ENCODE peak calls at places on chromosomes 4 and X, in eight cellular contexts. S is GM23338; T is GM06990; R is GM03348; X is Right ventricle myocardium superior; A is uterus; C is tibial nerve; P is stimulated activated CD8-positive, alpha-beta memory T cell treated with anti-CD3 and anti-CD28 coated beads, Interleukin-12 subunit alpha, Interleukin-12 subunit beta, amount 100 ng/mL, for 4 hours. Q is an unnamed sample.
A peak's percentile ranks its signal among the peaks of the same experiment; 100 is the strongest.

GRCh38 chr4:173013232-173013932 is 155.2 kb upstream of the GALNT7 start:
- DNase-seq in S (peak; percentile 68), T (no peak), R (peak; percentile 70), X (no peak), A (no peak), C (peak; percentile 81), P (no peak), Q (peak; percentile 18)

GRCh38 chr4:130210871-130211270 is 1114.9 kb downstream of the C4orf33 start:
- DNase-seq in S (no peak), T (no peak), R (no peak), X (no peak), A (no peak), C (no peak), P (no peak), Q (no peak)

GRCh38 chrX:155896512-155896911 is 15.4 kb downstream of the VAMP7 start:
- DNase-seq in S (no peak), T (no peak), R (no peak), X (no peak), A (no peak), C (peak; percentile 6), P (no peak), Q (no peak)

GRCh38 chr4:15988222-15988621 is 25.2 kb upstream of the FGFBP2 start:
- DNase-seq in S (no peak), T (no peak), R (no peak), X (no peak), A (no peak), C (no peak), P (no peak), Q (no peak)

GRCh38 chrX:121308276-121308805 is 260.9 kb downstream of the GLUD2 start:
- DNase-seq in S (peak; percentile 42), T (peak; percentile 41), R (peak; percentile 39), X (no peak), A (peak; percentile 14), C (peak; percentile 4), P (no peak), Q (peak; percentile 35)

GRCh38 chrX:141760761-141761160 is 62.2 kb upstream of the SPANXD start:
- DNase-seq in S (no peak), T (no peak), R (peak; percentile 1), X (no peak), A (no peak), C (no peak), P (no peak), Q (no peak)

GRCh38 chr4:43567644-43568043 is 675.1 kb downstream of the GRXCR1 start:
- DNase-seq in S (no peak), T (no peak), R (no peak), X (no peak), A (no peak), C (no peak), P (no peak), Q (no peak)

GRCh38 chr4:159103406-159104131 is 690 bp downstream of the RAPGEF2 start:
- DNase-seq in S (peak; percentile 49), T (peak; percentile 53), R (peak; percentile 85), X (peak; percentile 74), A (peak; percentile 49), C (peak; percentile 17), P (peak; percentile 21), Q (peak; percentile 44)

GRCh38 chr4:147786031-147786430 is 54.1 kb downstream of the ARHGAP10 start:
- DNase-seq in S (no peak), T (no peak), R (no peak), X (no peak), A (no peak), C (no peak), P (no peak), Q (no peak)

GRCh38 chrX:82208976-82209375 is 1007.1 kb downstream of the SH3BGRL start:
- DNase-seq in S (no peak), T (no peak), R (no peak), X (no peak), A (no peak), C (no peak), P (no peak), Q (no peak)

GRCh38 chr4:10917475-10918103 is 233.0 kb upstream of the CLNK start:
- DNase-seq in S (no peak), T (no peak), R (no peak), X (no peak), A (no peak), C (no peak), P (no peak), Q (no peak)

GRCh38 chr4:86055898-86056297 is 304.0 kb downstream of the MAPK10 start:
- DNase-seq in S (no peak), T (no peak), R (no peak), X (no peak), A (no peak), C (no peak), P (no peak), Q (no peak)

GRCh38 chr4:48799157-48799556 is 19.1 kb upstream of the FRYL start:
- DNase-seq in S (peak; percentile 37), T (no peak), R (no peak), X (no peak), A (no peak), C (no peak), P (no peak), Q (no peak)

GRCh38 chrX:140712413-140713173 is 3.0 kb downstream of the LINC00632 start:
- DNase-seq in S (peak; percentile 79), T (peak; percentile 11), R (peak; percentile 3), X (peak; percentile 72), A (peak; percentile 30), C (no peak), P (no peak), Q (no peak)

GRCh38 chrX:84729809-84730208 is 227.6 kb upstream of the HDX start:
- DNase-seq in S (peak; percentile 67), T (peak; percentile 22), R (peak; percentile 45), X (no peak), A (no peak), C (peak; percentile 11), P (no peak), Q (peak; percentile 11)

GRCh38 chrX:44944894-44945293 is 71.9 kb downstream of the KDM6A start:
- DNase-seq in S (no peak), T (no peak), R (no peak), X (no peak), A (no peak), C (no peak), P (no peak), Q (no peak)

GRCh38 chrX:56800801-56801200 is 71.8 kb downstream of the NBDY start:
- DNase-seq in S (no peak), T (no peak), R (no peak), X (no peak), A (no peak), C (no peak), P (no peak), Q (peak; percentile 37)

GRCh38 chr4:105472871-105473339 is 957 bp downstream of the PPA2 start:
- DNase-seq in S (no peak), T (no peak), R (no peak), X (no peak), A (no peak), C (no peak), P (no peak), Q (no peak)

GRCh38 chrX:109590176-109590575 is 34.8 kb downstream of the KCNE5 start:
- DNase-seq in S (no peak), T (no peak), R (no peak), X (no peak), A (no peak), C (no peak), P (no peak), Q (no peak)

GRCh38 chrX:122868626-122869025 is 315.5 kb upstream of the GRIA3 start:
- DNase-seq in S (no peak), T (no peak), R (peak; percentile 1), X (no peak), A (no peak), C (no peak), P (no peak), Q (no peak)

GRCh38 chr4:87502580-87503238 is 26.5 kb downstream of the SPARCL1 start:
- DNase-seq in S (no peak), T (no peak), R (no peak), X (no peak), A (no peak), C (no peak), P (no peak), Q (no peak)

GRCh38 chr4:26206981-26207380 is 113.8 kb upstream of the RBPJ start:
- DNase-seq in S (no peak), T (no peak), R (no peak), X (no peak), A (no peak), C (no peak), P (no peak), Q (no peak)

GRCh38 chrX:39487166-39488006 is 610.4 kb downstream of the BCOR start:
- DNase-seq in S (no peak), T (no peak), R (no peak), X (no peak), A (no peak), C (no peak), P (no peak), Q (no peak)

GRCh38 chr4:168825975-168826374 is 184.1 kb downstream of the CBR4 start:
- DNase-seq in S (no peak), T (no peak), R (peak; percentile 57), X (no peak), A (no peak), C (no peak), P (no peak), Q (no peak)

GRCh38 chr4:185726931-185727330 is 85.1 kb downstream of the SORBS2 start:
- DNase-seq in S (no peak), T (no peak), R (no peak), X (no peak), A (no peak), C (no peak), P (no peak), Q (no peak)

GRCh38 chrX:7158468-7158990 is 10.6 kb upstream of the PUDP start:
- DNase-seq in S (peak; percentile 30), T (no peak), R (no peak), X (no peak), A (no peak), C (no peak), P (no peak), Q (no peak)

GRCh38 chr4:186144596-186145569 is 40.4 kb downstream of the FAM149A start:
- DNase-seq in S (peak; percentile 91), T (no peak), R (peak; percentile 79), X (peak; percentile 80), A (peak; percentile 69), C (peak; percentile 16), P (no peak), Q (no peak)

GRCh38 chr4:54073481-54073880 is 9.1 kb upstream of the CHIC2 start:
- DNase-seq in S (no peak), T (no peak), R (peak; percentile 35), X (no peak), A (no peak), C (no peak), P (no peak), Q (no peak)

GRCh38 chrX:3638280-3638873 is 75.1 kb downstream of the PRKX start:
- DNase-seq in S (peak; percentile 58), T (no peak), R (peak; percentile 52), X (no peak), A (peak; percentile 19), C (peak; percentile 29), P (no peak), Q (no peak)

GRCh38 chrX:13345037-13345436 is 25.2 kb upstream of the ATXN3L start:
- DNase-seq in S (no peak), T (peak; percentile 38), R (no peak), X (no peak), A (no peak), C (no peak), P (no peak), Q (peak; percentile 18)

GRCh38 chrX:144566592-144566991 is 680.7 kb upstream of the SPANXN1 start:
- DNase-seq in S (no peak), T (no peak), R (no peak), X (no peak), A (no peak), C (no peak), P (no peak), Q (no peak)

GRCh38 chr4:76782837-76783236 is 115.1 kb downstream of the SOWAHB start:
- DNase-seq in S (peak; percentile 70), T (no peak), R (peak; percentile 71), X (no peak), A (no peak), C (no peak), P (no peak), Q (no peak)

GRCh38 chrX:37453821-37454220 is 104.7 kb downstream of the PRRG1 start:
- DNase-seq in S (no peak), T (no peak), R (no peak), X (no peak), A (no peak), C (no peak), P (no peak), Q (no peak)

GRCh38 chrX:50211510-50211909 is 6.9 kb downstream of the CCNB3 start:
- DNase-seq in S (peak; percentile 66), T (no peak), R (no peak), X (no peak), A (no peak), C (no peak), P (no peak), Q (no peak)

Q was measured in stimulated activated naive B cell treated with anti-CD40 and anti-IgM and Interleukin-4, amounts not matched to agents 10 μg/mL and 1 μg/mL and 100 μg/mL, for 72 hours.